ENCODE peak calls at places on chromosomes 2 and 18, in five cellular contexts. One of them, this sample, is unnamed.

GRCh38 chr2:47346107-47346506 is 56.8 kb upstream of the MSH2 start:
- DNase-seq in K562: no peak
- DNase-seq in H1: no peak
- DNase-seq in HepG2: no peak
- DNase-seq in GM12878: no peak
- DNase-seq in this sample: no peak

GRCh38 chr2:224545884-224546644 is 39.1 kb downstream of the CUL3 start:
- DNase-seq in K562: no peak
- DNase-seq in H1: no peak
- DNase-seq in HepG2: no peak
- DNase-seq in GM12878: no peak
- DNase-seq in this sample: no peak

GRCh38 chr2:160583162-160583522 is 89.5 kb upstream of the RBMS1 start:
- DNase-seq in K562: no peak
- DNase-seq in H1: no peak
- DNase-seq in HepG2: no peak
- DNase-seq in GM12878: no peak
- DNase-seq in this sample: no peak

GRCh38 chr2:102392942-102393341 is 30.0 kb upstream of the IL18RAP start:
- DNase-seq in K562: no peak
- DNase-seq in H1: no peak
- DNase-seq in HepG2: no peak
- DNase-seq in GM12878: no peak
- DNase-seq in this sample: no peak

GRCh38 chr18:63788447-63789096 is 13.4 kb downstream of the SERPINB7 start:
- DNase-seq in K562: no peak
- DNase-seq in H1: no peak
- DNase-seq in HepG2: no peak
- DNase-seq in GM12878: no peak
- DNase-seq in this sample: peak; percentile 63

GRCh38 chr2:173204316-173204715 is 128.7 kb downstream of the MAP3K20 start:
- DNase-seq in K562: no peak
- DNase-seq in H1: no peak
- DNase-seq in HepG2: no peak
- DNase-seq in GM12878: no peak
- DNase-seq in this sample: no peak

GRCh38 chr2:26573241-26573925 is 67.8 kb downstream of the CIB4 start:
- DNase-seq in K562: no peak
- DNase-seq in H1: no peak
- DNase-seq in HepG2: no peak
- DNase-seq in GM12878: no peak
- DNase-seq in this sample: no peak

GRCh38 chr18:77560334-77560970 is 310.8 kb downstream of the GALR1 start:
- DNase-seq in K562: no peak
- DNase-seq in H1: no peak
- DNase-seq in HepG2: no peak
- DNase-seq in GM12878: no peak
- DNase-seq in this sample: no peak

GRCh38 chr2:10232096-10232815 is 70.4 kb upstream of the HPCAL1 start:
- DNase-seq in K562: no peak
- DNase-seq in H1: no peak
- DNase-seq in HepG2: no peak
- DNase-seq in GM12878: no peak
- DNase-seq in this sample: no peak

GRCh38 chr2:210667726-210668125 is 111.3 kb downstream of the CPS1 start:
- DNase-seq in K562: no peak
- DNase-seq in H1: no peak
- DNase-seq in HepG2: no peak
- DNase-seq in GM12878: no peak
- DNase-seq in this sample: no peak

GRCh38 chr2:236637691-236638569 is 68.3 kb downstream of the ACKR3 start:
- DNase-seq in K562: no peak
- DNase-seq in H1: no peak
- DNase-seq in HepG2: no peak
- DNase-seq in GM12878: no peak
- DNase-seq in this sample: no peak

GRCh38 chr2:120486946-120487345 is 141.0 kb downstream of the INHBB start:
- DNase-seq in K562: peak; percentile 23
- DNase-seq in H1: no peak
- DNase-seq in HepG2: peak; percentile 80
- DNase-seq in GM12878: no peak
- DNase-seq in this sample: no peak

GRCh38 chr2:95264626-95265025 is 9.6 kb upstream of the PROM2 start:
- DNase-seq in K562: no peak
- DNase-seq in H1: no peak
- DNase-seq in HepG2: no peak
- DNase-seq in GM12878: no peak
- DNase-seq in this sample: no peak

GRCh38 chr18:23077493-23078256 is 57.6 kb upstream of the CABLES1 start:
- DNase-seq in K562: no peak
- DNase-seq in H1: no peak
- DNase-seq in HepG2: peak; percentile 75
- DNase-seq in GM12878: no peak
- DNase-seq in this sample: peak; percentile 18

GRCh38 chr18:46676162-46676830 is 19.3 kb upstream of the LOXHD1 start:
- DNase-seq in K562: no peak
- DNase-seq in H1: no peak
- DNase-seq in HepG2: no peak
- DNase-seq in GM12878: no peak
- DNase-seq in this sample: peak; percentile 8

GRCh38 chr2:45643543-45644542 is 7.6 kb upstream of the PRKCE start:
- DNase-seq in K562: peak; percentile 89
- DNase-seq in H1: peak; percentile 92
- DNase-seq in HepG2: peak; percentile 27
- DNase-seq in GM12878: no peak
- DNase-seq in this sample: peak; percentile 61

GRCh38 chr2:96825057-96825456 is 9.0 kb downstream of the CNNM3 start:
- DNase-seq in K562: no peak
- DNase-seq in H1: no peak
- DNase-seq in HepG2: no peak
- DNase-seq in GM12878: no peak
- DNase-seq in this sample: no peak

GRCh38 chr2:101219281-101219680 is 33.4 kb upstream of the CNOT11 start:
- DNase-seq in K562: no peak
- DNase-seq in H1: no peak
- DNase-seq in HepG2: no peak
- DNase-seq in GM12878: no peak
- DNase-seq in this sample: no peak

GRCh38 chr2:224333631-224334030 is 68.3 kb downstream of the FAM124B start:
- DNase-seq in K562: no peak
- DNase-seq in H1: no peak
- DNase-seq in HepG2: no peak
- DNase-seq in GM12878: no peak
- DNase-seq in this sample: no peak

GRCh38 chr18:77267957-77268356 is 18.3 kb downstream of the GALR1 start:
- DNase-seq in K562: no peak
- DNase-seq in H1: no peak
- DNase-seq in HepG2: no peak
- DNase-seq in GM12878: no peak
- DNase-seq in this sample: no peak

GRCh38 chr2:150484006-150484405 is 3.5 kb downstream of the RND3 start:
- DNase-seq in K562: no peak
- DNase-seq in H1: no peak
- DNase-seq in HepG2: no peak
- DNase-seq in GM12878: no peak
- DNase-seq in this sample: no peak

GRCh38 chr2:68387408-68388350 is 22.6 kb downstream of the PLEK start:
- DNase-seq in K562: no peak
- DNase-seq in H1: no peak
- DNase-seq in HepG2: no peak
- DNase-seq in GM12878: peak; percentile 95
- DNase-seq in this sample: no peak

GRCh38 chr2:55961318-55961911 is 37.8 kb upstream of the EFEMP1 start:
- DNase-seq in K562: peak; percentile 39
- DNase-seq in H1: no peak
- DNase-seq in HepG2: peak; percentile 44
- DNase-seq in GM12878: no peak
- DNase-seq in this sample: peak; percentile 43

GRCh38 chr2:164913640-164914346 is 41.5 kb downstream of the SLC38A11 start:
- DNase-seq in K562: no peak
- DNase-seq in H1: no peak
- DNase-seq in HepG2: peak; percentile 91
- DNase-seq in GM12878: no peak
- DNase-seq in this sample: peak; percentile 41

GRCh38 chr2:112343827-112344585 is 68.6 kb downstream of the ZC3H6 start:
- DNase-seq in K562: no peak
- DNase-seq in H1: no peak
- DNase-seq in HepG2: no peak
- DNase-seq in GM12878: no peak
- DNase-seq in this sample: no peak

GRCh38 chr2:58856100-58856499 is 615.0 kb upstream of the FANCL start:
- DNase-seq in K562: no peak
- DNase-seq in H1: no peak
- DNase-seq in HepG2: no peak
- DNase-seq in GM12878: no peak
- DNase-seq in this sample: no peak

GRCh38 chr18:8858888-8859511 is 153.6 kb downstream of the MTCL1 start:
- DNase-seq in K562: no peak
- DNase-seq in H1: no peak
- DNase-seq in HepG2: no peak
- DNase-seq in GM12878: no peak
- DNase-seq in this sample: peak; percentile 31

GRCh38 chr2:236109061-236109460 is 59.1 kb downstream of the GBX2 start:
- DNase-seq in K562: no peak
- DNase-seq in H1: no peak
- DNase-seq in HepG2: no peak
- DNase-seq in GM12878: no peak
- DNase-seq in this sample: no peak

GRCh38 chr2:178641498-178641897 is 161.2 kb downstream of the PLEKHA3 start:
- DNase-seq in K562: no peak
- DNase-seq in H1: no peak
- DNase-seq in HepG2: no peak
- DNase-seq in GM12878: no peak
- DNase-seq in this sample: no peak

GRCh38 chr2:100818003-100818605 is 1.8 kb upstream of the NPAS2 start:
- DNase-seq in K562: no peak
- DNase-seq in H1: no peak
- DNase-seq in HepG2: no peak
- DNase-seq in GM12878: no peak
- DNase-seq in this sample: peak; percentile 32

DNA sequence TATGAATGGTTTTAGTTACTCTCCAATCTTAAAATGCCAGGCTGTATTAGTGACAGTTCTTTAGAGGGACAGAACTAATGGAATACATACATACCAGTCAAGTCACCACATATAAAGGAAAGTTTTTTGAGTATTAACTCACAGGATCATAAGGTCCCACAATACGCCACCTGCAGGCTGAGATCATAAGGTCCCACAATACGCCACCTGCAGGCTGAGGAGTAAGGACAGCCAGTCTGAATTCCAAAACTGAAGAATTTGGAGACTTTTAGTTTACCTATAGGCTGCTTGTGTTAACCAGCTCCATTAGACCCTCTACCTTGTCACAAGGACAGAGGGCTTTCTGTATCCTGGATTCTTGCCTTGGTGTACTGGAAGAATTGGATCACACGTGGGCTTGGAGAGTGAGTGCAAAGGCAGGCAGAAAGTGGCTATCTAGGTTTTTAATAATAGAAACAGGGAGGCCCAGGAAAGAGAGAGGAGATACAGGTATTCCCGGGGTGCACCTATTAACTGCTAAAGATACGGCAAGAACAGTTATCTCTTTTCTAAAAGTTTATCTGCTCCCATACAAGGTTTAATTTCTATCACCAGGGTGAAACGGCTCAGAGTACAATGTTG is 234.9 kb upstream of the CYRIA start:
- DNase-seq in K562: no peak
- DNase-seq in H1: peak; percentile 63
- DNase-seq in HepG2: peak; percentile 55
- DNase-seq in GM12878: no peak
- DNase-seq in this sample: peak; percentile 63
- TF ChIP-seq RAD21 in K562: peak; percentile 45
- TF ChIP-seq RAD21 in H1: peak; percentile 78
- TF ChIP-seq RAD21 in HepG2: peak; percentile 73
- TF ChIP-seq RAD21 in GM12878: peak; percentile 47
- TF ChIP-seq RAD21 in this sample: no peak

GRCh38 chr2:171712051-171712450 is 24.8 kb downstream of the DYNC1I2 start:
- DNase-seq in K562: no peak
- DNase-seq in H1: no peak
- DNase-seq in HepG2: no peak
- DNase-seq in GM12878: no peak
- DNase-seq in this sample: no peak
- TF ChIP-seq HDAC2 in K562: no peak
- TF ChIP-seq HDAC2 in H1: no peak
- TF ChIP-seq HDAC2 in HepG2: no peak
- TF ChIP-seq HDAC2 in GM12878: no peak
- TF ChIP-seq HDAC2 in this sample: no peak

DNA sequence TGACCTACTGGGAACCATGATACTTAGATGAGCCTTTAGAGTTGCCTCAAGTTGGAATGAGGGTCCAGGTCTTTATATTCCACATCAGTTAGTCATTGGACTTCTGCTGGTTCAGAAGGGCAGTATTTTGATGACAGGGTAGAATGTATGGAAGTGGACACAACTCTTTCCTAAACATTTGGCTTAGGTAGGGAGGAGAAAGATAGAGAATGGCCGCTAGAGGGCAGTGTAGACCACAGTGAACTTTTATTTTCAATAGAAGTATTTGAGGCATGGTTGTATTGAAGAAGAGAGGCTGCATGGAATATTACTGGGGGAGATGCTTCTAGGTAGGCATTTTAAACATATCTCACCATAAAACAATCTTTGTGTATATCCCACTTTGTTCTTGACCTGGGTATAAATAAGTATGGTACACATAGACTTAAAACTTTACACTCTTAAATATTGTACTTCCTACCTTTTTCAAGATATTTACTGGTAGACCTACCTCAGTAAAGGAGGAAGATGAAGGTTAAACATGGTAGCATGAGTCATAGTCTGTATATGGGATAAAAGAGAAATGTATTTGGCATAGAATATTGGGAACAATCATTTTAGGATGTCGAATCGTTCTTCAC is 497.6 kb upstream of the FAM98A start:
- DNase-seq in K562: peak; percentile 39
- DNase-seq in H1: peak; percentile 58
- DNase-seq in HepG2: peak; percentile 53
- DNase-seq in GM12878: peak; percentile 24
- DNase-seq in this sample: peak; percentile 65
- TF ChIP-seq RAD21 in K562: peak; percentile 43
- TF ChIP-seq RAD21 in H1: peak; percentile 86
- TF ChIP-seq RAD21 in HepG2: peak; percentile 52
- TF ChIP-seq RAD21 in GM12878: peak; percentile 76
- TF ChIP-seq RAD21 in this sample: peak; percentile 79

GRCh38 chr2:159266554-159266953 is 19.9 kb downstream of the WDSUB1 start:
- DNase-seq in K562: no peak
- DNase-seq in H1: no peak
- DNase-seq in HepG2: no peak
- DNase-seq in GM12878: no peak
- DNase-seq in this sample: no peak

GRCh38 chr2:159265171-159265576 is 21.3 kb downstream of the WDSUB1 start:
- DNase-seq in K562: no peak
- DNase-seq in H1: no peak
- DNase-seq in HepG2: peak; percentile 8
- DNase-seq in GM12878: no peak
- DNase-seq in this sample: peak; percentile 11

GRCh38 chr2:159270744-159271379 is 15.6 kb downstream of the WDSUB1 start:
- DNase-seq in K562: no peak
- DNase-seq in H1: no peak
- DNase-seq in HepG2: no peak
- DNase-seq in GM12878: no peak
- DNase-seq in this sample: no peak

GRCh38 chr2:159272166-159272565 is 14.3 kb downstream of the WDSUB1 start:
- DNase-seq in K562: no peak
- DNase-seq in H1: no peak
- DNase-seq in HepG2: no peak
- DNase-seq in GM12878: no peak
- DNase-seq in this sample: no peak

GRCh38 chr2:159267926-159268325 is 18.6 kb downstream of the WDSUB1 start:
- DNase-seq in K562: no peak
- DNase-seq in H1: no peak
- DNase-seq in HepG2: no peak
- DNase-seq in GM12878: no peak
- DNase-seq in this sample: no peak
- TF ChIP-seq HDAC2 in K562: no peak
- TF ChIP-seq HDAC2 in H1: no peak
- TF ChIP-seq HDAC2 in HepG2: no peak
- TF ChIP-seq HDAC2 in GM12878: no peak
- TF ChIP-seq HDAC2 in this sample: no peak